ENCODE peak calls at places on chromosomes 7 and 10, in ten cellular contexts. S is AG09319, W is spleen, F is Calu3, Y is cardiac muscle cell, H is uterus, G is mesothelial cell of epicardium, D is SK-N-SH, E is astrocyte of the spinal cord, X is GM13977. T is an unnamed sample.

GRCh38 chr10:120641695-120642094 is 184.7 kb downstream of the PLPP4 start:
- DNase-seq in E (no peak), W (no peak), F (no peak), X (no peak), Y (no peak), H (no peak), S (no peak), D (peak), G (no peak), T (no peak)

GRCh38 chr7:47786557-47787248 is 161.6 kb downstream of the PKD1L1 start:
- DNase-seq in G (peak), E (peak), X (no peak), W (no peak), F (peak), S (peak), Y (no peak), H (peak), D (no peak), T (no peak)

GRCh38 chr10:89092439-89092838 is 101.8 kb downstream of the FAS start:
- DNase-seq in W (no peak), Y (no peak), D (no peak), G (no peak), F (no peak), H (no peak), S (no peak), X (no peak), E (no peak), T (no peak)

GRCh38 chr7:102193806-102194205 is 92.9 kb upstream of the SH2B2 start:
- DNase-seq in D (no peak), E (peak), H (no peak), W (no peak), G (no peak), F (no peak), Y (no peak), S (no peak), X (no peak), T (no peak)

GRCh38 chr7:134686782-134687181 is 40.1 kb downstream of the BPGM start:
- DNase-seq in E (peak), X (no peak), S (no peak), H (no peak), F (no peak), Y (no peak), G (no peak), W (no peak), D (peak), T (no peak)

GRCh38 chr7:116449950-116450349 is 49.6 kb upstream of the CAV2 start:
- DNase-seq in X (no peak), F (no peak), G (no peak), H (no peak), E (no peak), D (no peak), W (no peak), S (no peak), Y (no peak), T (no peak)

GRCh38 chr10:63726883-63727282 is 205.7 kb downstream of the REEP3 start:
- DNase-seq in Y (no peak), G (no peak), X (no peak), S (no peak), W (no peak), F (no peak), E (no peak), H (no peak), D (no peak), T (no peak)

GRCh38 chr10:84524435-84524834 is 196.0 kb downstream of the CCSER2 start:
- DNase-seq in D (no peak), G (no peak), S (no peak), E (no peak), W (no peak), X (no peak), Y (no peak), H (no peak), F (no peak), T (no peak)

GRCh38 chr7:64509583-64509982 is 53.3 kb downstream of the ZNF680 start:
- DNase-seq in X (no peak), Y (no peak), F (no peak), S (no peak), G (no peak), E (no peak), W (no peak), H (no peak), D (no peak), T (no peak)

GRCh38 chr7:3201937-3202715 is 98.9 kb upstream of the SDK1 start:
- DNase-seq in X (no peak), S (no peak), W (peak), D (no peak), H (no peak), Y (no peak), E (no peak), F (no peak), G (no peak), T (no peak)

GRCh38 chr7:140982508-140982907 is 32.2 kb downstream of the MRPS33 start:
- DNase-seq in W (no peak), X (no peak), Y (no peak), F (no peak), H (no peak), E (no peak), G (no peak), D (no peak), S (no peak), T (no peak)

GRCh38 chr7:82050134-82050533 is 280.3 kb upstream of the HGF start:
- DNase-seq in F (peak), H (no peak), D (no peak), W (no peak), S (peak), E (peak), G (no peak), X (no peak), Y (no peak), T (no peak)

DNA sequence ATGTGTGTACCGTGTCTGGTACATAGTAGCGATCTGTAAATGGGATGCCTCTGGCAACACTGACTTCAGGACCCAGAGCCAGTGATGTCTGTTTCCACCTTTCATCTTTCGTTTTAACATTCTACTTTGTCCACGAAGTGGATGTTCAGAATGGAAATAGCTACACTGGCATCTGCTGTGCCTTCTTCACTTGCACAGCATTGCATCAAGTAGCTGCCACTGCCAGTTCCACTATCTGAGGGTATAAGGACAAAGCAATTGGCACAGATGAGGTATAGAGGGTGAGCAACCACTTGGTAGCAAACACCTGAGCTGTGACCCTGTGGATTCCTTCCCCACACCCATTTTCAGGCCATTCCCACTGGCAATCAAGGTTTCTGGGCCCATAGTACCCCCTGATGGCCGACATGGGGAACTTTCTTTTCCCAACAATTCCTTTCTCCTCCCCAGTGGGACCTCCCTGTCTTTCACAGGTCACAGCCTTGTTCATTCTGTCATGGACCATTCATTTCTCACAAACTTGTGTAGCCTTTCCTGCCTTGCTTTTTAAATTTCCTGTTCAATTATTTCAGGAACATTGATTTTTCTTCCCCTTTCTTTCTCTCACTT is 4.0 kb downstream of the ITGA8 start:
- DNase-seq in H (no peak), F (no peak), Y (peak), E (peak), D (peak), G (no peak), X (no peak), S (no peak), W (no peak), T (peak)
- TF ChIP-seq CTCF in H (peak), F (peak), Y (peak), E (peak), D (peak), G (peak), X (peak), S (peak), W (peak), T (peak)

GRCh38 chr10:128087884-128088695 is 38.1 kb downstream of the MKI67 start:
- DNase-seq in Y (no peak), G (no peak), D (peak), F (peak), X (no peak), E (no peak), W (no peak), S (no peak), H (no peak), T (peak)
- TF ChIP-seq CTCF in Y (no peak), G (no peak), D (no peak), F (no peak), X (peak), E (peak), W (no peak), S (no peak), H (no peak), T (no peak)

GRCh38 chr10:34281661-34282060 is 533.4 kb downstream of the PARD3 start:
- DNase-seq in S (no peak), D (no peak), Y (no peak), E (no peak), F (no peak), H (no peak), G (no peak), X (no peak), W (no peak), T (no peak)

GRCh38 chr10:34275626-34276025 is 539.5 kb downstream of the PARD3 start:
- DNase-seq in G (no peak), Y (no peak), E (no peak), S (no peak), X (no peak), H (no peak), W (no peak), D (no peak), F (no peak), T (no peak)

GRCh38 chr10:34286136-34286739 is 528.9 kb downstream of the PARD3 start:
- DNase-seq in G (no peak), S (no peak), F (no peak), W (no peak), E (peak), Y (no peak), H (no peak), X (no peak), D (no peak), T (no peak)

GRCh38 chr10:34282186-34282585 is 532.9 kb downstream of the PARD3 start:
- DNase-seq in X (no peak), G (no peak), H (no peak), F (no peak), W (no peak), Y (no peak), E (no peak), D (no peak), S (no peak), T (no peak)

GRCh38 chr10:34280599-34281374 is 534.3 kb downstream of the PARD3 start:
- DNase-seq in H (peak), S (peak), D (no peak), X (no peak), W (no peak), F (no peak), Y (no peak), G (no peak), E (peak), T (no peak)
- TF ChIP-seq CTCF in H (no peak), S (no peak), D (peak), X (no peak), W (no peak), F (no peak), Y (peak), G (no peak), E (peak), T (no peak)

DNA sequence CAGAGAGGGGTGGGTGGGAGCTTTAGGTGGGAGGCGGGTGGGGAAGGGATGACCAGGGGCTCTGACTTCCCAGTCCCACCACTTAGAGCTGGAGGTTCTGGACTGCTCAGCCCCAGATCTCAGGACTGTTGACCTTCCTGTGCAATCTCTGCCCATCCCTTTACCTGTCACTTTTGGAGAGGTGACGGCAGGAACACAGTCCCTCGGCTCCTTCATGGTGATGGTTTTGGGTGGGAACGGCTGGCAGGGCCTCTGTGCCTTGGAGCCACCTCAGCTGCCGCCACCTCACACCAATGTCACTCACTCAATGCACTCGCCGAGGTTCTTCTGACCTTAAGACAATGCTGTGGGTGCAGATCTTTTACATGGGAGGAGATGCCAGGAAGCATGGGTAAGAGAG is 49.0 kb downstream of the TMEM270 start:
- DNase-seq in S (no peak), D (no peak), H (no peak), F (no peak), G (no peak), E (no peak), Y (no peak), X (no peak), W (peak), T (no peak)
- TF ChIP-seq CTCF in S (no peak), D (no peak), H (no peak), F (no peak), G (no peak), E (no peak), Y (no peak), X (no peak), W (no peak), T (no peak)

GRCh38 chr10:14556285-14556956 is 218.3 kb downstream of the FAM107B start:
- DNase-seq in S (no peak), Y (peak), H (no peak), X (peak), F (peak), W (peak), D (no peak), G (no peak), E (no peak), T (no peak)
- TF ChIP-seq CTCF in S (no peak), Y (no peak), H (no peak), X (peak), F (peak), W (peak), D (no peak), G (no peak), E (peak), T (no peak)

DNA sequence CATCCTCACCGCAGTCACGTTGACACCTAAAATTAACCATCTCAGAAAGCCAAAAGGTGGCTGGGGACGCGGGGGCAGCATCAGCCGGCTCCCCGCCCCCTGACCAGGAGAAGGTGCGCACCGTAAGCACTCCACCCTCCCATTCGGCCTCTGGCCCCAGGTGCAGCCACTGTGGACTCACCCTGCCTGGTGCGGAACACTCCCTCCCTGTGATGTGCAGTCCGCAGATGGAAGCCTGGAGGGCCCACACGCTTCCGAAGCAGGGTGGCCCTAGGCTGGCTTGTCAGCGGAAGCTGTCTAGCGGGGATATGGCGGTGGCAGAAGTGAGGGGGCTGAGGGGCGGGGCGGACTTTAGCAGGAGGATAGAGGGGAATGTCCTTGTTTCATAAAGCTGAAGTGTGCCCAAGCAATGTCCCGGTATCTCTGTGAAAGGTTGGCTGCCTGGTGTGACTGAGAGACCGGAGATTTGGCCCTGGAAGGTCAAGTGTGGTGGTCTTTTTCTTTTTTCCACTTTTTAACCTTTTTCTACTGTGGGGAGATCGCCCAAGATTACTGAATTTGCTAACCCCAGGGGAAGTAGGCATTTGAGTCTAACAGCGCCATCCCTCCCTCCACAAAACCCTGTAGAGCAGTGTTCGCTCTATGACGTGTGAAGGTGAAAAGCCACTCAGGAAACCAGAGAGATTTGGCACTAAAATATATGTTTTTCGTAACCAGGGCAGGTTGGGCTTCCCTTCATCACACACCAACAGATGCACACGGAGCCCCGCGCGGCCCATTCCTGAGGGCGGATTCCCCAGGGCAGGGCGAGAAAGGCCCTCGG is 74.7 kb downstream of the CXCL12 start:
- DNase-seq in X (no peak), E (no peak), S (no peak), G (no peak), F (no peak), W (no peak), H (no peak), Y (no peak), D (no peak), T (no peak)
- TF ChIP-seq CTCF in X (no peak), E (no peak), S (no peak), G (no peak), F (no peak), W (no peak), H (no peak), Y (no peak), D (no peak), T (no peak)

DNA sequence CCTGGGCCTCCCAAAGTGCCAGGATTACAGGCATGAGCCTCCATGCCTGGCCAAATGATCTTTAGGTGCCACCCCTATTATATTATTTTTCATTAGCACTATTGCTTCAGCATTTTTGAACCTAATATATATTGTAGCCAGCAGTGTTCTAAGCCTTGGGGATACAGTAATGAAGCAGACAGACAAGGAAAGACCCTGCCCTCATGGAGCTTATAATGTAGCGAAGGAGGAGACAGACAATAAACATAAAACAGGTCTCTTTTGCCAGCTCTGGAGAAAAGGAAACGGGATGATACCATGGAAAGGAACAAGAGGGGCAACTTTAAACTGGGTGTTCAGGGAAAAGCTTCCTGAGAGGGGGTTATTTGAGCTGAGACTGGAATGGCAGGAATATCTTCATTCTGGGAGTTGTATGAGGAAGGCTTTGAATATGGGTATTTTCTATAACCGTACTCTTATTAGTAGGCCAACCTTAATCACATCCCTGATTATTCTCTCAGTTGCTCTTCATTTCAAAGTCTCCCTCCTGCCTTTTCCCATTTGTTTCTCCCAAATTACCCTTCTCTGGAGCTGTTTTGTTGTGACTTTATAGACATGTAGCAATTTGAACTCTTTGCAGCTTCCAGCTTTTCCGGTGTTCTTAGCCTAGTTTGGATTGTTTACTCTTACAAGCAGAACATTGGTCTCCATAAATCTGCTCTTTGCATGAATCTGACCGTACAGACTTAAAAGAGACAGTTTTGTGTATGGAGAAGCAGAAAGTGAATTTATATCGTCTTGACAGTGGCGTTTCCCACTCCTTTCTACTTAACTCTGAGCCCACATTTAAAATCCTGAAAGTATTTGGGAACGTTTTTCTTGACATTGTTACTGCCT is 19.0 kb downstream of the PRKAR2B start:
- DNase-seq in D (no peak), X (no peak), G (no peak), S (no peak), H (no peak), E (no peak), Y (no peak), F (no peak), W (no peak), T (no peak)
- TF ChIP-seq CTCF in D (no peak), X (no peak), G (no peak), S (no peak), H (no peak), E (no peak), Y (no peak), F (no peak), W (no peak), T (no peak)

DNA sequence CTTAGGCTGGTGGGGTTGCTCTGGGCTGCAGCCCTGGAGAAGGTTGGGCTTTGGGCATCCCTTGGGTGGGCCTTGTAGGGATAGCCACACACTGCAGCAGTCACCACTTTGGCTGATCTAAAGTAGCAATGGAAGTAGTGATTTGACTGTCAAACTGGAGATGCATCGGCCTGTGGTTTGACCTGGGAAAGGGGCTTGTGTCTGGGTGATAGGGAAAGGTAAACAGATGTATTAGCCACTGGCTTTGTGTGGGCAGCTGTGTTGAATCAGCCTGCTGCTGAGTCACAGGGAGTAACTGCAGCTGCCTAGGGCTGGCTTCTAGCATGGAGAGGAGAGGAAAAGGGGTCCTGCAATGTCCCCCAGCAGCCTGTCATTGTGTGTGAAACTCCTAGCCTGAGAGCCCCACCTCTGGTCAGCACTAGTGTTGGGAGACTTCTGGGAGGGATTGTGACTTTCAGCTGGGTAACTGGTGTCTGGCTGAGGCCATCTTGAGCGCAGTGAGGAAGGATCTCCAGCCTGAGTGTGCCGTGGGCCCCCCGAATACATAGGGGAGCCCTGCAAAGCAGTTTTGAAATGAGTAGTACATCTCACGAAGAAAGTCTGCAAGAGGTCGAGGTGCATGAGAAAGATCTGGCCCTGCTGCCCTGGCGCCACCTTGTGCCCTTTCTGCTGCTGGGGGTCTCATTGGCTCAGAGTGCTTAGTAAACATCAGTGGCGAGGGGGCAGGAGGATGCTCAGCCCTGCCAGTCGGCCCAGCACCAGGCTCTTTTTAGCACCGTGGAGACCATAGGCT is 117.3 kb downstream of the FANK1 start:
- DNase-seq in G (no peak), W (no peak), Y (peak), D (no peak), H (no peak), S (no peak), E (peak), F (peak), X (peak), T (no peak)
- TF ChIP-seq CTCF in G (no peak), W (no peak), Y (peak), D (peak), H (no peak), S (peak), E (no peak), F (no peak), X (peak), T (no peak)

GRCh38 chr10:48549236-48549635 is 55.6 kb downstream of the ARHGAP22 start:
- DNase-seq in F (no peak), H (no peak), S (no peak), G (no peak), X (no peak), W (no peak), E (no peak), D (no peak), Y (no peak), T (no peak)
- TF ChIP-seq CTCF in F (no peak), H (no peak), S (no peak), G (no peak), X (no peak), W (no peak), E (no peak), D (no peak), Y (no peak), T (no peak)

DNA sequence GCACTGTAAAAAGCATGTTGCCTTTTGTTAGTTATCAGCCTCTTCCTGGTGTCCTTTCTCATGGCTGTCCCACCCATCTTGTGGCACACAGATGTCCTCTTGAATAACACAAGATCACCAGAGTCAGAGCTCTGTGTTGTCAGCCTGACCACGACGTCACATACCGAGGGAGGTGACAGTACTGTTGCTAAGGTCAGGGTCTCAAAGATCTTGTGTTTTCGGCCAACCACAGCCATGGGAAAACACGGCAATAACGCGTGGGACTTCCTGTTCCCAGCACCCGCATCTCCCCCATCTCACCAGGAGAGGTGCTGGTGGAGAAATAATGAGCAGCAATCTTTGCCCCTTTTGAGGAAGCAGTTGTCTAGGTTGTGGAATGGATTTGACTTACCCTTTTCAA is 40.4 kb downstream of the NPVF start:
- DNase-seq in Y (no peak), W (no peak), E (no peak), X (no peak), H (no peak), F (no peak), G (no peak), S (no peak), D (no peak), T (no peak)
- TF ChIP-seq CTCF in Y (no peak), W (no peak), E (no peak), X (no peak), H (no peak), F (no peak), G (no peak), S (no peak), D (no peak), T (no peak)